ENCODE peak calls at places on chromosomes 7 and 10, in four cellular contexts. One of them, this sample, is unnamed. For H3K4me1, the result is how much of the 10 kb centered on the place peaks cover.

GRCh38 chr10:51092402-51092801 is 18.1 kb downstream of the PRKG1 start:
- DNase-seq in HCT116: no peak
- DNase-seq in NT2/D1: no peak
- DNase-seq in neuronal stem cell: no peak
- DNase-seq in this sample: peak

GRCh38 chr10:62735464-62736188 is 68.9 kb upstream of the ADO start:
- DNase-seq in HCT116: no peak
- DNase-seq in NT2/D1: no peak
- DNase-seq in neuronal stem cell: no peak
- DNase-seq in this sample: peak

GRCh38 chr10:5447611-5448071 is 35.3 kb downstream of the NET1 start:
- DNase-seq in HCT116: no peak
- DNase-seq in NT2/D1: no peak
- DNase-seq in neuronal stem cell: no peak
- DNase-seq in this sample: peak

GRCh38 chr10:13882112-13882711 is 295.4 kb downstream of the PRPF18 start:
- DNase-seq in HCT116: no peak
- DNase-seq in NT2/D1: peak
- DNase-seq in neuronal stem cell: peak
- DNase-seq in this sample: no peak

GRCh38 chr7:154640266-154640865 is 362.6 kb downstream of the PAXIP1 start:
- DNase-seq in HCT116: no peak
- DNase-seq in NT2/D1: peak
- DNase-seq in neuronal stem cell: peak
- DNase-seq in this sample: peak

GRCh38 chr10:70174058-70174741 is 3.9 kb upstream of the SAR1A start:
- DNase-seq in HCT116: no peak
- DNase-seq in NT2/D1: no peak
- DNase-seq in neuronal stem cell: no peak
- DNase-seq in this sample: peak

GRCh38 chr10:119348516-119349240 is 141.3 kb downstream of the GRK5 start:
- DNase-seq in HCT116: no peak
- DNase-seq in NT2/D1: no peak
- DNase-seq in neuronal stem cell: no peak
- DNase-seq in this sample: no peak

GRCh38 chr10:344582-345200 is 209.4 kb downstream of the ZMYND11 start:
- DNase-seq in HCT116: no peak
- DNase-seq in NT2/D1: no peak
- DNase-seq in neuronal stem cell: no peak
- DNase-seq in this sample: no peak

GRCh38 chr7:16347461-16348192 is 73.7 kb downstream of the CRPPA start:
- DNase-seq in HCT116: no peak
- DNase-seq in NT2/D1: no peak
- DNase-seq in neuronal stem cell: no peak
- DNase-seq in this sample: no peak

GRCh38 chr10:52312999-52313349 is 1.1 kb upstream of the DKK1 start:
- DNase-seq in HCT116: no peak
- DNase-seq in NT2/D1: no peak
- DNase-seq in neuronal stem cell: no peak
- DNase-seq in this sample: no peak

GRCh38 chr10:119176166-119176565 is 2.4 kb downstream of the PRDX3 start:
- DNase-seq in HCT116: no peak
- DNase-seq in NT2/D1: no peak
- DNase-seq in neuronal stem cell: no peak
- DNase-seq in this sample: no peak

GRCh38 chr7:16915405-16915804 is 33.6 kb upstream of the AGR3 start:
- DNase-seq in HCT116: peak
- DNase-seq in NT2/D1: no peak
- DNase-seq in neuronal stem cell: no peak
- DNase-seq in this sample: no peak

GRCh38 chr10:11392776-11393175 is 218.7 kb downstream of the USP6NL start:
- DNase-seq in HCT116: no peak
- DNase-seq in NT2/D1: no peak
- DNase-seq in neuronal stem cell: no peak
- DNase-seq in this sample: no peak

GRCh38 chr7:151735854-151736402 is 141.0 kb downstream of the PRKAG2 start:
- DNase-seq in HCT116: no peak
- DNase-seq in NT2/D1: no peak
- DNase-seq in neuronal stem cell: no peak
- DNase-seq in this sample: peak

GRCh38 chr10:123836418-123837145 is 55.0 kb downstream of the CPXM2 start:
- DNase-seq in HCT116: no peak
- DNase-seq in NT2/D1: no peak
- DNase-seq in neuronal stem cell: no peak
- DNase-seq in this sample: no peak

GRCh38 chr7:158541330-158542010 is 46.2 kb downstream of the PTPRN2 start:
- DNase-seq in HCT116: no peak
- DNase-seq in NT2/D1: no peak
- DNase-seq in neuronal stem cell: no peak
- DNase-seq in this sample: peak

GRCh38 chr7:135878284-135878683 is 98.9 kb downstream of the MTPN start:
- DNase-seq in HCT116: no peak
- DNase-seq in NT2/D1: no peak
- DNase-seq in neuronal stem cell: no peak
- DNase-seq in this sample: no peak

GRCh38 chr7:27482219-27482618 is 180.5 kb downstream of the HIBADH start:
- DNase-seq in HCT116: no peak
- DNase-seq in NT2/D1: no peak
- DNase-seq in neuronal stem cell: no peak
- DNase-seq in this sample: no peak

GRCh38 chr10:125151824-125152634 is 8.3 kb downstream of the CTBP2 start:
- DNase-seq in HCT116: no peak
- DNase-seq in NT2/D1: no peak
- DNase-seq in neuronal stem cell: no peak
- DNase-seq in this sample: no peak

GRCh38 chr10:103709341-103709920 is 145.9 kb downstream of the SH3PXD2A start:
- DNase-seq in HCT116: peak
- DNase-seq in NT2/D1: no peak
- DNase-seq in neuronal stem cell: no peak
- DNase-seq in this sample: no peak

GRCh38 chr10:79019961-79020491 is 48.7 kb upstream of the ZMIZ1 start:
- DNase-seq in HCT116: no peak
- DNase-seq in NT2/D1: no peak
- DNase-seq in neuronal stem cell: no peak
- DNase-seq in this sample: no peak

GRCh38 chr7:107091306-107091705 is 46.8 kb downstream of the PRKAR2B start:
- DNase-seq in HCT116: no peak
- DNase-seq in NT2/D1: no peak
- DNase-seq in neuronal stem cell: no peak
- DNase-seq in this sample: no peak

GRCh38 chr7:90563286-90563685 is 32.8 kb upstream of the CDK14 start:
- DNase-seq in HCT116: no peak
- DNase-seq in NT2/D1: no peak
- DNase-seq in neuronal stem cell: no peak
- DNase-seq in this sample: no peak

GRCh38 chr7:111853231-111853990 is 291.1 kb upstream of the IMMP2L start:
- DNase-seq in HCT116: no peak
- DNase-seq in NT2/D1: no peak
- DNase-seq in neuronal stem cell: no peak
- DNase-seq in this sample: peak

GRCh38 chr7:114934758-114935157 is 12.9 kb downstream of the MDFIC start:
- DNase-seq in HCT116: no peak
- DNase-seq in NT2/D1: no peak
- DNase-seq in neuronal stem cell: no peak
- DNase-seq in this sample: no peak
- H3K4me1 ChIP-seq in HCT116: under half
- H3K4me1 ChIP-seq in NT2/D1: under half
- H3K4me1 ChIP-seq in neuronal stem cell: under half
- H3K4me1 ChIP-seq in this sample: under half

GRCh38 chr10:33270971-33271370 is 63.5 kb downstream of the NRP1 start:
- DNase-seq in HCT116: no peak
- DNase-seq in NT2/D1: no peak
- DNase-seq in neuronal stem cell: no peak
- DNase-seq in this sample: no peak

GRCh38 chr10:33273295-33274002 is 61.0 kb downstream of the NRP1 start:
- DNase-seq in HCT116: no peak
- DNase-seq in NT2/D1: no peak
- DNase-seq in neuronal stem cell: peak
- DNase-seq in this sample: no peak

GRCh38 chr10:33276282-33276923 is 58.1 kb downstream of the NRP1 start:
- DNase-seq in HCT116: no peak
- DNase-seq in NT2/D1: no peak
- DNase-seq in neuronal stem cell: no peak
- DNase-seq in this sample: no peak

GRCh38 chr10:33274096-33274785 is 60.2 kb downstream of the NRP1 start:
- DNase-seq in HCT116: no peak
- DNase-seq in NT2/D1: no peak
- DNase-seq in neuronal stem cell: no peak
- DNase-seq in this sample: no peak

DNA sequence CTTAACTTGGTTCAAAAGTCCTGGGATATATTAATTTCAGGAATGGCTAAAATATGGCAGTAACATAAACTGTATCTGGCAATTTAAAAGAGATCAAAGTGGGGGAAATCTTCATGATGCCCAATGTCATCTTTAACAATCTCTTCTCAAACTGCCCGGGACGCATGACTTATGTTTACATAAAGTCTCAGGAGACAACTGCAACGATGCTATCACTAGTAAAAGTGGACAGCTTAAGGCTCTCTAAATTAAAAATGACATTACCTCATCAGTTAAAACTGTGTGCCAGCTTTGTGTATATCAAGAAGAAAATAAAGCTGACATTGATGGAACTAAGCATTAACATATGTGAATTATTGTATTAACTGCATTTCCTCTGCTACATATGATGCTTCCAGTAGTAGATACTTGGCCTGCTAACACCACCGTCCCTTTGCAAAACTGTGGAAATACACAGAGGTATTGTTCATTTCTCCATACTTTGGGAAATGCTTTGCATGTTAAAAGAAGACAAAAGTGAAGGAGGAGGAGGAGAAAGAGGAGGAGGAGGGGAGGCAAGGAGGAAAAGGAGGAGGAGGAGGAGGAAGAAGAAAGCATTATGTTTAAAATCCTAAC is 62.4 kb downstream of the NRP1 start:
- DNase-seq in HCT116: no peak
- DNase-seq in NT2/D1: no peak
- DNase-seq in neuronal stem cell: no peak
- DNase-seq in this sample: no peak
- H3K9ac ChIP-seq in HCT116: no peak
- H3K9ac ChIP-seq in NT2/D1: no peak
- H3K9ac ChIP-seq in neuronal stem cell: no peak
- H3K9ac ChIP-seq in this sample: no peak

GRCh38 chr10:94108200-94108599 is 114.5 kb downstream of the PLCE1 start:
- DNase-seq in HCT116: no peak
- DNase-seq in NT2/D1: no peak
- DNase-seq in neuronal stem cell: no peak
- DNase-seq in this sample: no peak
- H3K4me1 ChIP-seq in HCT116: under half
- H3K4me1 ChIP-seq in NT2/D1: under half
- H3K4me1 ChIP-seq in neuronal stem cell: under half
- H3K4me1 ChIP-seq in this sample: under half

GRCh38 chr10:68184546-68184945 is 47.4 kb downstream of the ATOH7 start:
- DNase-seq in HCT116: no peak
- DNase-seq in NT2/D1: no peak
- DNase-seq in neuronal stem cell: no peak
- DNase-seq in this sample: no peak

GRCh38 chr10:68176797-68177196 is 55.1 kb downstream of the ATOH7 start:
- DNase-seq in HCT116: no peak
- DNase-seq in NT2/D1: no peak
- DNase-seq in neuronal stem cell: no peak
- DNase-seq in this sample: no peak

GRCh38 chr10:68178592-68178991 is 53.3 kb downstream of the ATOH7 start:
- DNase-seq in HCT116: no peak
- DNase-seq in NT2/D1: no peak
- DNase-seq in neuronal stem cell: no peak
- DNase-seq in this sample: no peak

GRCh38 chr10:68179016-68179415 is 52.9 kb downstream of the ATOH7 start:
- DNase-seq in HCT116: no peak
- DNase-seq in NT2/D1: no peak
- DNase-seq in neuronal stem cell: no peak
- DNase-seq in this sample: no peak

DNA sequence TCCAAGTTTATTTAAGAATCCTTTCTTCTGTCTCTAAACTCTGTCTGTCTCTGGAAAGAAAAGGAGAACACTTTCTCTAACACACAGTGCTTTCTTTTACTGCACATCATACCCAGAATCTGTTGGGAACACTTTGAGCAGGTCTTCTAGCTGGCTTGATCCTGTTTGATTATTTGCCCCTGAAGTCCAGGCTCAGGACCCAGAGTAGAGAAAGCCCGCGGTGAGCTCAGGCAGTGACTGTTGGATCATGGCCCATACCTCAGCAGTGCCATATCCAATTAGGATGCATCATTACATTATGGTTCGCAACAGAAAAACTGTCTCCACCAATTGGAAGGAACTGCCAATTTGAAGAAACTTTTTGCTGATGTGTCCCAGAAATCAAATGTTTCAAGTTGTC is 51.4 kb downstream of the ATOH7 start:
- DNase-seq in HCT116: no peak
- DNase-seq in NT2/D1: no peak
- DNase-seq in neuronal stem cell: no peak
- DNase-seq in this sample: no peak
- H3K9ac ChIP-seq in HCT116: no peak
- H3K9ac ChIP-seq in NT2/D1: no peak
- H3K9ac ChIP-seq in neuronal stem cell: no peak
- H3K9ac ChIP-seq in this sample: no peak

DNA sequence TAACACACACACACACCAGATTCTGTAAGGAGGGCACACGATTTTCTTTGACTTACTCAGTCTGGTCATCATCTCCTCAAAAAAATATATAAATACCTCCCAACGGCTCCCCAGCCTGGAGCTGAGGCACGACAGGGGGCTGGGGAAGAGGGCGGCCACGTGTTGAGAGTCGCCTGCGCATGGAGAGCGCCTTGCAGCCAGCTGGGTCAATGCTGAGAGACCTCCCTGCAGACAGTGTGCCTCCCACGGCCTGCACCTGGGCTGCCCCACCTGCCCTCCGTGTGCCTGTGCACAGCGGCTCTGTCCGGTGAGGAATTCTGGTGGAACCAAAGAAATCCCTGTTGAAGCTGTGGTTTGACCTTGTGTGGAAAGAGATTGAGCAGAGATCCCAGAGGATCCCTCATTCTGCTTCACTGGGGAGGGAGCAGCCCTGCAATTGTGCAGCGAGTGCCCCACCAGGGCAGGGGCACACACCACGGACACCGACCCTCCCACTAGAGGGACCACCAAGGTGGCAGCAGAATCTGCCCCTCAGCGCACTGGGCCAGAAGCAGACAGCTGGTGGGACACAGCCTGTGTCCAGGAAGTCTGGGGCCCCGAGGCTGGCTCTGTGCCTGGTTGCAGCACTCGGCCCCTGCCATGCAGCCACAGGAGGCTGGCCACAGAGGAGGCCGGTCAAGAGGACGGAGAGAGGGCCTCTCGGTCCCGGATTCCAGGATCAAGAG is 150.5 kb upstream of the PPP2R2D start:
- DNase-seq in HCT116: no peak
- DNase-seq in NT2/D1: no peak
- DNase-seq in neuronal stem cell: no peak
- DNase-seq in this sample: no peak
- H3K4me1 ChIP-seq in HCT116: under half
- H3K4me1 ChIP-seq in NT2/D1: under half
- H3K4me1 ChIP-seq in neuronal stem cell: under half
- H3K4me1 ChIP-seq in this sample: under half

DNA sequence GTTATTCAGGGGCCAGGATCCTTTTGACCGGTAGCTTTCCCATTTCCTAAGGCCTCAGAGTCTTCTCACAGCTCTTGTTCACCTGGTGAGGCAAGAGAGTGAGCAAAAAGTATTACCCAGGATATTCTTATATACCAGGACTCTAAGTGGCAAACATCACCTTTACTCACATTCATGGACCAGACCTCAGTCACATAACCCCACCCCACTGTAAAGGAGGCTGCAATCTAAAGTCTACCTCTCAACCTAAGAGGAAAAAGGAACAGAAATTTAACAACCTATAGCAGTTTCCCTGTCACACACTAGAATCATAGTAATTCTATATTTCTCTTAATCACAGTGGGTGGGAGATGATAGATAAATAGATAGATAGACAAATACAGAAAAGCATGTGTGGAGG is 176.0 kb upstream of the PTPRZ1 start:
- DNase-seq in HCT116: no peak
- DNase-seq in NT2/D1: no peak
- DNase-seq in neuronal stem cell: no peak
- DNase-seq in this sample: no peak
- H3K9ac ChIP-seq in HCT116: no peak
- H3K9ac ChIP-seq in NT2/D1: no peak
- H3K9ac ChIP-seq in neuronal stem cell: no peak
- H3K9ac ChIP-seq in this sample: no peak

This sample was measured in Karpas-422.